ENCODE peak calls at places on chromosome 4, in six cellular contexts. One of them, this sample, is unnamed.

GRCh38 chr4:158523990-158524545 is 2.4 kb downstream of the RXFP1 start:
- DNase-seq in nephron progenitor cell: no peak
- DNase-seq in dermis microvascular lymphatic vessel endothelial cell: no peak
- DNase-seq in GM12878: no peak
- DNase-seq in T-helper 2 cell treated with Interferon-gamma antibody and Interleukin-4, amounts not matched to agents 5 μg/mL and 100 μg/mL, for 36 hours: no peak
- DNase-seq in NT2/D1: no peak
- DNase-seq in this sample: no peak

GRCh38 chr4:147782087-147782781 is 50.3 kb downstream of the ARHGAP10 start:
- DNase-seq in nephron progenitor cell: no peak
- DNase-seq in dermis microvascular lymphatic vessel endothelial cell: peak
- DNase-seq in GM12878: no peak
- DNase-seq in T-helper 2 cell treated with Interferon-gamma antibody and Interleukin-4, amounts not matched to agents 5 μg/mL and 100 μg/mL, for 36 hours: no peak
- DNase-seq in NT2/D1: no peak
- DNase-seq in this sample: no peak

GRCh38 chr4:1356181-1356998 is 9.4 kb downstream of the UVSSA start:
- DNase-seq in nephron progenitor cell: peak
- DNase-seq in dermis microvascular lymphatic vessel endothelial cell: peak
- DNase-seq in GM12878: no peak
- DNase-seq in T-helper 2 cell treated with Interferon-gamma antibody and Interleukin-4, amounts not matched to agents 5 μg/mL and 100 μg/mL, for 36 hours: peak
- DNase-seq in NT2/D1: peak
- DNase-seq in this sample: peak

GRCh38 chr4:77022581-77023133 is 53.1 kb downstream of the CCNI start:
- DNase-seq in nephron progenitor cell: peak
- DNase-seq in dermis microvascular lymphatic vessel endothelial cell: peak
- DNase-seq in GM12878: no peak
- DNase-seq in T-helper 2 cell treated with Interferon-gamma antibody and Interleukin-4, amounts not matched to agents 5 μg/mL and 100 μg/mL, for 36 hours: no peak
- DNase-seq in NT2/D1: peak
- DNase-seq in this sample: no peak

GRCh38 chr4:54118850-54119589 is 19.1 kb downstream of the GSX2 start:
- DNase-seq in nephron progenitor cell: no peak
- DNase-seq in dermis microvascular lymphatic vessel endothelial cell: no peak
- DNase-seq in GM12878: no peak
- DNase-seq in T-helper 2 cell treated with Interferon-gamma antibody and Interleukin-4, amounts not matched to agents 5 μg/mL and 100 μg/mL, for 36 hours: no peak
- DNase-seq in NT2/D1: no peak
- DNase-seq in this sample: no peak

GRCh38 chr4:73836373-73837269 is at the start of gene CXCL6:
- DNase-seq in nephron progenitor cell: peak
- DNase-seq in dermis microvascular lymphatic vessel endothelial cell: no peak
- DNase-seq in GM12878: no peak
- DNase-seq in T-helper 2 cell treated with Interferon-gamma antibody and Interleukin-4, amounts not matched to agents 5 μg/mL and 100 μg/mL, for 36 hours: no peak
- DNase-seq in NT2/D1: peak
- DNase-seq in this sample: no peak

GRCh38 chr4:108068422-108068821 is 78.7 kb downstream of the HADH start:
- DNase-seq in nephron progenitor cell: no peak
- DNase-seq in dermis microvascular lymphatic vessel endothelial cell: no peak
- DNase-seq in GM12878: no peak
- DNase-seq in T-helper 2 cell treated with Interferon-gamma antibody and Interleukin-4, amounts not matched to agents 5 μg/mL and 100 μg/mL, for 36 hours: no peak
- DNase-seq in NT2/D1: no peak
- DNase-seq in this sample: no peak

GRCh38 chr4:10180927-10181744 is 64.5 kb upstream of the WDR1 start:
- DNase-seq in nephron progenitor cell: no peak
- DNase-seq in dermis microvascular lymphatic vessel endothelial cell: peak
- DNase-seq in GM12878: no peak
- DNase-seq in T-helper 2 cell treated with Interferon-gamma antibody and Interleukin-4, amounts not matched to agents 5 μg/mL and 100 μg/mL, for 36 hours: peak
- DNase-seq in NT2/D1: no peak
- DNase-seq in this sample: no peak

GRCh38 chr4:120692964-120693363 is 229.6 kb downstream of the PRDM5 start:
- DNase-seq in nephron progenitor cell: no peak
- DNase-seq in dermis microvascular lymphatic vessel endothelial cell: peak
- DNase-seq in GM12878: no peak
- DNase-seq in T-helper 2 cell treated with Interferon-gamma antibody and Interleukin-4, amounts not matched to agents 5 μg/mL and 100 μg/mL, for 36 hours: no peak
- DNase-seq in NT2/D1: no peak
- DNase-seq in this sample: no peak